ENCODE peak calls at places on chromosome 12, in six cellular contexts. J is H1, T is SK-N-SH, K is HepG2, C is K562, D is GM12878. Z is an unnamed sample. For H4K20me1, the result is how much of the 10 kb centered on the place peaks cover.

GRCh38 chr12:15608931-15609330 is 180.3 kb downstream of the EPS8 start:
- DNase-seq in J (no peak), K (no peak), C (no peak), D (no peak), T (no peak), Z (no peak)

GRCh38 chr12:124654666-124655316 is 87.4 kb upstream of the NCOR2 start:
- DNase-seq in C (no peak), K (no peak), J (no peak), D (no peak), T (peak), Z (no peak)

GRCh38 chr12:5318874-5319273 is 113.0 kb upstream of the NTF3 start:
- DNase-seq in K (no peak), C (no peak), D (no peak), J (no peak), T (no peak), Z (peak)

GRCh38 chr12:19382111-19382526 is 57.2 kb upstream of the AEBP2 start:
- DNase-seq in C (no peak), K (peak), T (no peak), D (peak), J (no peak), Z (no peak)

GRCh38 chr12:49970658-49971057 is 2.1 kb upstream of the AQP6 start:
- DNase-seq in J (no peak), K (no peak), D (no peak), T (no peak), C (no peak), Z (no peak)

GRCh38 chr12:13195848-13196301 is 651 bp upstream of the EMP1 start:
- DNase-seq in K (no peak), C (no peak), T (no peak), D (no peak), J (no peak), Z (no peak)

GRCh38 chr12:26369588-26369987 is 174.2 kb downstream of the SSPN start:
- DNase-seq in D (no peak), T (no peak), C (peak), J (no peak), K (no peak), Z (no peak)

GRCh38 chr12:82329508-82329907 is 28.7 kb downstream of the CCDC59 start:
- DNase-seq in K (no peak), C (no peak), J (no peak), T (no peak), D (no peak), Z (no peak)

GRCh38 chr12:130568546-130568945 is 147.6 kb downstream of the RIMBP2 start:
- DNase-seq in D (no peak), T (no peak), J (no peak), K (no peak), C (no peak), Z (no peak)

GRCh38 chr12:131897276-131897675 is 2.9 kb downstream of the ULK1 start:
- DNase-seq in T (no peak), J (no peak), D (no peak), K (no peak), C (peak), Z (no peak)

GRCh38 chr12:131896080-131896810 is 1.8 kb downstream of the ULK1 start:
- DNase-seq in K (peak), J (peak), C (peak), D (no peak), T (peak), Z (peak)

GRCh38 chr12:131895640-131896079 is 1.2 kb downstream of the ULK1 start:
- DNase-seq in C (no peak), J (no peak), T (no peak), K (no peak), D (no peak), Z (no peak)

GRCh38 chr12:131897875-131898274 is 3.5 kb downstream of the ULK1 start:
- DNase-seq in T (no peak), K (no peak), D (no peak), J (no peak), C (no peak), Z (no peak)

GRCh38 chr12:131896811-131897270 is 2.4 kb downstream of the ULK1 start:
- DNase-seq in C (no peak), T (peak), K (no peak), J (peak), D (no peak), Z (no peak)
- H4K20me1 ChIP-seq in C (under half), T (under half), K (under half), J (under half), D (under half), Z (under half)

GRCh38 chr12:8038659-8039114 is 6.2 kb downstream of the FOXJ2 start:
- DNase-seq in D (no peak), K (no peak), T (peak), C (peak), J (peak), Z (no peak)
- TF ChIP-seq JUND in D (no peak), K (no peak), T (no peak), C (no peak), J (no peak), Z (no peak)

GRCh38 chr12:112347521-112347920 is 34.7 kb downstream of the HECTD4 start:
- DNase-seq in J (no peak), D (no peak), T (no peak), C (no peak), K (no peak), Z (no peak)
- H4K20me1 ChIP-seq in J (under half), D (under half), T (under half), C (under half), K (under half), Z (under half)

GRCh38 chr12:93146278-93146939 is 217.3 kb upstream of the EEA1 start:
- DNase-seq in C (no peak), T (no peak), J (no peak), D (no peak), K (no peak), Z (no peak)

GRCh38 chr12:93146970-93147369 is 217.9 kb upstream of the EEA1 start:
- DNase-seq in J (no peak), D (no peak), K (no peak), C (no peak), T (no peak), Z (no peak)

GRCh38 chr12:93145086-93145485 is 216.0 kb upstream of the EEA1 start:
- DNase-seq in D (no peak), J (no peak), T (no peak), K (no peak), C (no peak), Z (no peak)

GRCh38 chr12:93142881-93143280 is 213.8 kb upstream of the EEA1 start:
- DNase-seq in D (no peak), J (no peak), T (no peak), C (no peak), K (no peak), Z (no peak)

GRCh38 chr12:93144109-93144508 is 215.0 kb upstream of the EEA1 start:
- DNase-seq in T (no peak), D (no peak), K (no peak), C (no peak), J (no peak), Z (no peak)
- TF ChIP-seq JUND in T (no peak), D (no peak), K (no peak), C (no peak), J (no peak), Z (no peak)